ENCODE peak calls at places on chromosome 6, in nine cellular contexts. W is MM.1S, E is SK-N-SH, S is GM23338, Z is hepatocyte, V is HCT116, L is neural progenitor cell, A is PC-3, F is GM23248. R is an unnamed sample. For H3K4me1, the result is how much of the 10 kb centered on the place peaks cover.

GRCh38 chr6:109325400-109325801 is 56.9 kb downstream of the CD164 start:
- DNase-seq in Z (no peak), S (no peak), A (no peak), L (no peak), F (no peak), E (no peak), W (no peak), V (no peak), R (no peak)

GRCh38 chr6:105588116-105588710 is 185.3 kb upstream of the PREP start:
- DNase-seq in A (no peak), W (no peak), F (no peak), V (no peak), L (no peak), S (no peak), Z (no peak), E (no peak), R (peak)

GRCh38 chr6:95431637-95432228 is 145.6 kb upstream of the MANEA start:
- DNase-seq in S (peak), L (peak), V (peak), F (peak), W (peak), E (peak), A (peak), Z (peak), R (peak)

GRCh38 chr6:138250513-138251247 is 32.4 kb upstream of the PBOV1 start:
- DNase-seq in Z (peak), W (no peak), F (peak), A (no peak), E (no peak), S (no peak), L (no peak), V (no peak), R (no peak)

GRCh38 chr6:5181494-5182287 is 79.1 kb downstream of the LYRM4 start:
- DNase-seq in W (no peak), F (no peak), V (no peak), A (no peak), Z (peak), L (no peak), E (no peak), S (no peak), R (no peak)

GRCh38 chr6:66032626-66033025 is 325.6 kb upstream of the EYS start:
- DNase-seq in L (no peak), W (no peak), V (no peak), A (no peak), E (no peak), S (no peak), F (no peak), Z (no peak), R (no peak)

GRCh38 chr6:133594551-133594950 is 294.4 kb upstream of the TCF21 start:
- DNase-seq in E (no peak), L (no peak), A (peak), W (no peak), V (no peak), S (no peak), Z (no peak), F (peak), R (no peak)

GRCh38 chr6:112233864-112234263 is 20.5 kb downstream of the LAMA4 start:
- DNase-seq in L (no peak), V (no peak), A (no peak), W (no peak), F (peak), E (no peak), Z (no peak), S (no peak), R (no peak)

GRCh38 chr6:89999154-89999553 is 104.9 kb downstream of the GJA10 start:
- DNase-seq in F (peak), V (peak), Z (no peak), E (no peak), A (no peak), S (no peak), W (no peak), L (no peak), R (no peak)

GRCh38 chr6:70707893-70708292 is 40.2 kb downstream of the SMAP1 start:
- DNase-seq in F (no peak), Z (no peak), W (no peak), S (no peak), E (no peak), V (no peak), A (no peak), L (no peak), R (no peak)

GRCh38 chr6:123805921-123806320 is 2.3 kb downstream of the NKAIN2 start:
- DNase-seq in V (no peak), E (no peak), Z (no peak), L (no peak), S (no peak), W (no peak), F (no peak), A (no peak), R (no peak)

GRCh38 chr6:27517928-27518787 is 45.3 kb upstream of the ZNF184 start:
- DNase-seq in L (no peak), Z (no peak), W (no peak), E (peak), S (no peak), V (no peak), F (peak), A (peak), R (no peak)

GRCh38 chr6:20891161-20891560 is 356.9 kb downstream of the CDKAL1 start:
- DNase-seq in A (no peak), S (no peak), F (no peak), E (no peak), V (no peak), W (no peak), L (no peak), Z (no peak), R (no peak)

GRCh38 chr6:30326446-30327231 is at the start of gene TRIM39:
- DNase-seq in S (peak), E (peak), Z (peak), V (peak), A (peak), W (peak), F (peak), L (peak), R (peak)

GRCh38 chr6:147826698-147827097 is 318.2 kb downstream of the SAMD5 start:
- DNase-seq in L (no peak), E (no peak), A (no peak), V (no peak), Z (no peak), S (no peak), W (no peak), F (no peak), R (no peak)

GRCh38 chr6:43840490-43841218 is 70.6 kb downstream of the VEGFA start:
- DNase-seq in L (no peak), E (no peak), W (no peak), V (no peak), F (peak), Z (no peak), A (no peak), S (no peak), R (no peak)

GRCh38 chr6:12572884-12573824 is 143.4 kb upstream of the PHACTR1 start:
- DNase-seq in S (peak), V (no peak), W (no peak), E (no peak), F (peak), Z (peak), A (peak), L (no peak), R (no peak)

GRCh38 chr6:28940294-28940858 is 16.6 kb upstream of the TRIM27 start:
- DNase-seq in V (no peak), S (peak), Z (peak), W (no peak), A (peak), F (no peak), E (peak), L (peak), R (no peak)

GRCh38 chr6:130202782-130203181 is 20.0 kb downstream of the SAMD3 start:
- DNase-seq in W (peak), E (no peak), V (no peak), A (no peak), F (no peak), Z (no peak), L (no peak), S (peak), R (no peak)

GRCh38 chr6:53659458-53659857 is 6.1 kb downstream of the KLHL31 start:
- DNase-seq in A (peak), Z (no peak), V (no peak), L (no peak), E (no peak), F (no peak), W (no peak), S (no peak), R (no peak)

GRCh38 chr6:125812394-125813231 is 21.9 kb downstream of the NCOA7 start:
- DNase-seq in W (no peak), E (no peak), A (peak), V (no peak), S (no peak), Z (peak), F (peak), L (no peak), R (no peak)

GRCh38 chr6:101762851-101763250 is 369.3 kb downstream of the GRIK2 start:
- DNase-seq in F (peak), A (no peak), S (no peak), V (no peak), L (no peak), Z (no peak), W (no peak), E (no peak), R (no peak)

GRCh38 chr6:49556429-49556837 is 6.0 kb downstream of the C6orf141 start:
- DNase-seq in E (no peak), W (no peak), F (peak), Z (peak), A (peak), S (peak), V (peak), L (no peak), R (no peak)

GRCh38 chr6:3628143-3628840 is 123.2 kb downstream of the PXDC1 start:
- DNase-seq in L (no peak), W (peak), S (no peak), A (no peak), F (peak), Z (no peak), E (no peak), V (no peak), R (no peak)

GRCh38 chr6:193773-194310 is 98.4 kb upstream of the DUSP22 start:
- DNase-seq in Z (no peak), V (no peak), W (peak), L (no peak), F (no peak), A (no peak), S (no peak), E (no peak), R (peak)

GRCh38 chr6:133693565-133693964 is 195.3 kb upstream of the TCF21 start:
- DNase-seq in E (no peak), S (no peak), W (no peak), A (no peak), L (no peak), F (no peak), Z (no peak), V (no peak), R (no peak)

GRCh38 chr6:70889270-70889669 is 67.6 kb downstream of the B3GAT2 start:
- DNase-seq in S (no peak), L (no peak), A (no peak), E (no peak), F (no peak), Z (no peak), V (no peak), W (no peak), R (no peak)

GRCh38 chr6:156687875-156688549 is 89.2 kb upstream of the ARID1B start:
- DNase-seq in F (peak), L (peak), E (peak), Z (peak), S (peak), V (peak), A (peak), W (no peak), R (peak)

GRCh38 chr6:129730477-129731165 is 20.6 kb upstream of the ARHGAP18 start:
- DNase-seq in E (no peak), S (peak), F (peak), Z (peak), A (peak), L (peak), W (peak), V (no peak), R (peak)

GRCh38 chr6:137661601-137662000 is 167.4 kb upstream of the OLIG3 start:
- DNase-seq in A (peak), F (peak), S (peak), W (peak), Z (no peak), L (no peak), V (no peak), E (no peak), R (peak)

GRCh38 chr6:13485303-13485702 is 2.1 kb downstream of the GFOD1 start:
- DNase-seq in E (no peak), F (no peak), W (no peak), Z (no peak), L (no peak), S (no peak), V (no peak), A (no peak), R (no peak)

GRCh38 chr6:43436577-43437282 is 9.4 kb downstream of the ABCC10 start:
- DNase-seq in E (no peak), A (peak), F (peak), L (no peak), Z (peak), W (no peak), V (no peak), S (no peak), R (no peak)

GRCh38 chr6:1473598-1473997 is 84.2 kb downstream of the FOXF2 start:
- DNase-seq in L (no peak), S (no peak), V (no peak), Z (no peak), F (no peak), A (no peak), E (no peak), W (no peak), R (no peak)

GRCh38 chr6:34242252-34243130 is 5.8 kb downstream of the HMGA1 start:
- DNase-seq in A (peak), E (no peak), F (peak), W (no peak), Z (no peak), V (no peak), L (no peak), S (no peak), R (no peak)

GRCh38 chr6:137727206-137727605 is 139.9 kb upstream of the TNFAIP3 start:
- DNase-seq in Z (no peak), A (no peak), F (no peak), E (no peak), V (no peak), W (no peak), S (no peak), L (no peak), R (no peak)

GRCh38 chr6:38432479-38432878 is 207.2 kb downstream of the BTBD9 start:
- DNase-seq in W (no peak), A (peak), Z (no peak), S (no peak), V (no peak), L (no peak), E (no peak), F (peak), R (no peak)

GRCh38 chr6:90170601-90171000 is 126.0 kb downstream of the BACH2 start:
- DNase-seq in F (no peak), A (no peak), L (no peak), S (no peak), W (no peak), E (no peak), V (no peak), Z (no peak), R (no peak)

GRCh38 chr6:36928547-36928918 is 26.0 kb upstream of the PI16 start:
- DNase-seq in L (no peak), E (no peak), S (no peak), W (no peak), A (no peak), Z (no peak), V (no peak), F (no peak), R (no peak)

GRCh38 chr6:14337157-14337556 is 219.6 kb downstream of the CD83 start:
- DNase-seq in V (no peak), Z (no peak), S (no peak), E (no peak), A (no peak), L (no peak), F (peak), W (no peak), R (no peak)

GRCh38 chr6:158207452-158207788 is 39.3 kb downstream of the GTF2H5 start:
- DNase-seq in V (no peak), S (no peak), W (no peak), A (peak), E (no peak), L (no peak), Z (peak), F (peak), R (no peak)
- TF ChIP-seq EZH2phosphoT487 in V (no peak), S (no peak), W (no peak), A (no peak), E (no peak), L (no peak), Z (no peak), F (no peak), R (no peak)

DNA sequence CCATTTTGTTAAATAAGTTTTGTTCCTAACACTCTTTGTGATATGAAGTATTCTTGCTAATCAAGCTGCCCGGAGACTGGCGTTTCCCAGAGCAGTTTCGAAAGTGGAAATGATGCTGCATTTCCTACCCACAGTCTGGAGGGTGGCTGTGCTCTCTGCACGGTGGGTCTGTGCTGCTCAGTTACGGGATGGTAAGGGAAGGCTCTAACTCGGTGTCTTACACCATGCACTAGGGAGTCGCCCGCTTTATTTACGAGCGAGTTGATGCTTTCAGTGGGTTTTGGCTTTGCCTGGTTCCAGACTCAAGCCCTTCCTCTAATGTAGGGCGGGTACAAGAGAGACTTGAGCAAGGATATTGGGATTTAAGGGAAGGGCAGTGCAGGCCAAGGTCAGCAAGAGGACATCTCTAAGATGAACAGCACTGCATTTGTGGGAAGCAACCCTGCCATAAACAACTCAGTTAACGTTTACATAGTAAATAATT is 180.1 kb upstream of the AKAP12 start:
- DNase-seq in V (peak), L (no peak), S (no peak), A (no peak), Z (no peak), E (no peak), F (peak), W (no peak), R (no peak)
- H3K4me1 ChIP-seq in V (half or more), L (under half), S (under half), A (half or more), Z (under half), E (under half), F (under half), W (under half), R (under half)

DNA sequence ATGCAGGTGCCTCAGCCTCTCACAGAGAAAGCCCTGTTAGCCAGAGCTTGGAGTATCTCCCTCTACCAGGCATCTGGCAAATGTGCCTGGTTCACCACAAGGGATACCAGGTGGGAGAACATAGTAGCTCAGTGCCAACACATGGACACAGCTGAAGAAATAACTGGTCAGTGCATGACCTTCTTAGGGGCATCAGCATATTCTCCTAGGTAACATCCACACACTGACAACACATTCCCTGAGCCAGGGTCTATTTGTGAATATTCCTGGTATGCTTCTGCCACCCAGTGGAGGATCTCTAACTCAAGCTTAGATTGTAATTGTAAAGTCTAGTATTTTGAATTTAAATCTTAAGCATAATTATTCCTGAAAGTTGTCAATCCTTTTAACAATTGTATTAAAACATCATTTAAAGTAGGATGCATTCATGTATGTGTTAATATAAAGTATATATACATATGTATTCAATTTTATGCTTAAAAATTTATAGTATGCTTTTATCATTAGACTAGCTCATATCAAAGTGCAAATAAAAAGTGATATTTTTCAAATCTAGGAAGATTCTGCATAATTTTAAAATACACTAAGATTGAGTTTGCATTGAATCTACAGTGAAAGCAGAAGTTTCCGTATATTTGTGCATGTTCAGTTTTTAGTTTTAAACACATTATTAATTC is 45.3 kb upstream of the COL21A1 start:
- DNase-seq in E (peak), S (peak), Z (peak), W (peak), A (peak), L (peak), V (peak), F (peak), R (peak)
- TF ChIP-seq EZH2phosphoT487 in E (no peak), S (no peak), Z (no peak), W (no peak), A (no peak), L (no peak), V (no peak), F (no peak), R (no peak)

DNA sequence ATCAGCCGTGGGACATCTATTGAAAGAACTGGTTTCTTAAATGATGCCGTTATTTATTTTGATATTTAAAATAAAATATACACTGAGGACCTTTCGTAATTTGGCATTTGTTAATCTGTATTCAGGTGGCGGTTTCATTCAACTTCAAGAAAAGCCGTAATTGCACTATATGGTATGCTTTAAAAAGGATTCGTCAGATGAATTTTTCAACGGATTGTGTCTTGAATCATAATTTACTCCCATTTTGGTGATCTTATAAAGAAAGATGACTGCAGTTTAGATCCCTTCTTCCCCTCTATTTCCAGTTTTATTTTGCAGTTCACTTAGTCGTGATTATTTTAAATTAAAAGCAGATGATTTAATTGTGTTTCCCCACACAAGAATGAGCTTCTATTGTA is 761 bp downstream of the KLHL32 start:
- DNase-seq in Z (no peak), A (no peak), F (no peak), W (no peak), E (no peak), L (no peak), S (no peak), V (no peak), R (no peak)
- H3K4me1 ChIP-seq in Z (under half), A (under half), F (under half), W (under half), E (under half), L (under half), S (under half), V (under half), R (under half)

GRCh38 chr6:163414117-163414366 is 476 bp upstream of the QKI start:
- DNase-seq in V (no peak), S (no peak), A (no peak), W (no peak), Z (no peak), F (no peak), E (no peak), L (no peak), R (no peak)
- TF ChIP-seq EZH2phosphoT487 in V (no peak), S (no peak), A (no peak), W (no peak), Z (no peak), F (no peak), E (no peak), L (no peak), R (no peak)

GRCh38 chr6:170289108-170289931 is 1.6 kb downstream of the DLL1 start:
- DNase-seq in V (no peak), L (peak), W (no peak), A (no peak), E (peak), F (peak), S (peak), Z (no peak), R (no peak)
- H3K4me1 ChIP-seq in V (under half), L (half or more), W (under half), A (under half), E (under half), F (under half), S (under half), Z (under half), R (under half)